ENCODE peak calls at places on chromosomes 2 and 18, in ten cellular contexts. Z is adrenal gland; R is naive thymus-derived CD4-positive, alpha-beta T cell; M is kidney epithelial cell; E is foreskin fibroblast; Q is GM12865; C is AG04450; O is fibroblast of lung; Y is ovary; U is spleen. X is an unnamed sample.
A peak's percentile ranks its signal among the peaks of the same experiment; 100 is the strongest.

GRCh38 chr2:241035142-241035817 is 36.9 kb downstream of the SNED1 start:
- DNase-seq in Z (no peak), R (no peak), M (no peak), E (no peak), Q (no peak), C (no peak), O (no peak), Y (no peak), U (peak; percentile 76), X (no peak)

GRCh38 chr2:54957321-54957999 is 92.8 kb downstream of the RTN4 start:
- DNase-seq in Z (no peak), R (no peak), M (no peak), E (no peak), Q (no peak), C (no peak), O (no peak), Y (no peak), U (peak; percentile 60), X (no peak)

GRCh38 chr2:31558401-31559295 is 22.1 kb downstream of the SRD5A2 start:
- DNase-seq in Z (no peak), R (no peak), M (peak; percentile 55), E (peak; percentile 75), Q (no peak), C (no peak), O (peak; percentile 32), Y (no peak), U (no peak), X (peak; percentile 27)

GRCh38 chr2:42868874-42869273 is 76.5 kb upstream of the HAAO start:
- DNase-seq in Z (no peak), R (no peak), M (no peak), E (no peak), Q (no peak), C (no peak), O (no peak), Y (no peak), U (no peak), X (no peak)

GRCh38 chr2:15864176-15864769 is 76.1 kb upstream of the MYCN start:
- DNase-seq in Z (no peak), R (no peak), M (no peak), E (no peak), Q (no peak), C (no peak), O (no peak), Y (no peak), U (no peak), X (no peak)

GRCh38 chr2:233584210-233584609 is 17.6 kb upstream of the USP40 start:
- DNase-seq in Z (no peak), R (no peak), M (no peak), E (no peak), Q (no peak), C (no peak), O (no peak), Y (no peak), U (no peak), X (no peak)

GRCh38 chr2:141611143-141611571 is 519.7 kb downstream of the LRP1B start:
- DNase-seq in Z (no peak), R (no peak), M (no peak), E (no peak), Q (no peak), C (no peak), O (peak; percentile 35), Y (no peak), U (no peak), X (no peak)

GRCh38 chr2:216181953-216182352 is 72.8 kb downstream of the XRCC5 start:
- DNase-seq in Z (no peak), R (no peak), M (no peak), E (no peak), Q (no peak), C (no peak), O (no peak), Y (no peak), U (no peak), X (no peak)

GRCh38 chr2:163028807-163029206 is 190.2 kb upstream of the KCNH7 start:
- DNase-seq in Z (no peak), R (no peak), M (no peak), E (no peak), Q (no peak), C (no peak), O (no peak), Y (no peak), U (no peak), X (no peak)

GRCh38 chr2:109300582-109300981 is 171.6 kb downstream of the SH3RF3 start:
- DNase-seq in Z (no peak), R (no peak), M (no peak), E (no peak), Q (no peak), C (no peak), O (no peak), Y (no peak), U (no peak), X (no peak)

GRCh38 chr18:25998461-25998860 is 92.0 kb downstream of the SS18 start:
- DNase-seq in Z (no peak), R (no peak), M (no peak), E (no peak), Q (no peak), C (no peak), O (no peak), Y (no peak), U (no peak), X (no peak)

GRCh38 chr2:57443985-57444501 is 602.6 kb upstream of the VRK2 start:
- DNase-seq in Z (peak; percentile 16), R (no peak), M (no peak), E (no peak), Q (no peak), C (no peak), O (no peak), Y (no peak), U (no peak), X (no peak)

GRCh38 chr2:217939220-217939619 is 63.6 kb downstream of the TNS1 start:
- DNase-seq in Z (no peak), R (no peak), M (no peak), E (no peak), Q (no peak), C (no peak), O (no peak), Y (no peak), U (peak; percentile 56), X (no peak)

GRCh38 chr2:217938038-217938437 is 64.8 kb downstream of the TNS1 start:
- DNase-seq in Z (no peak), R (no peak), M (no peak), E (no peak), Q (no peak), C (no peak), O (no peak), Y (no peak), U (no peak), X (no peak)

GRCh38 chr2:217936952-217937351 is 65.8 kb downstream of the TNS1 start:
- DNase-seq in Z (no peak), R (no peak), M (no peak), E (no peak), Q (no peak), C (no peak), O (no peak), Y (no peak), U (no peak), X (no peak)

GRCh38 chr2:217935901-217936684 is 66.7 kb downstream of the TNS1 start:
- DNase-seq in Z (no peak), R (no peak), M (no peak), E (no peak), Q (no peak), C (no peak), O (peak; percentile 32), Y (peak; percentile 52), U (no peak), X (no peak)

GRCh38 chr2:217937446-217937845 is 65.3 kb downstream of the TNS1 start:
- DNase-seq in Z (no peak), R (no peak), M (no peak), E (no peak), Q (no peak), C (no peak), O (no peak), Y (no peak), U (no peak), X (no peak)
- H3K4me3 ChIP-seq in Z (no peak overlapping the region), R (no peak overlapping the region), M (no peak overlapping the region), E (no peak overlapping the region), Q (no peak overlapping the region), C (no peak overlapping the region), O (no peak overlapping the region), Y (peak overlapping the region; percentile 28), U (peak overlapping the region; percentile 57), X (no peak overlapping the region)

DNA sequence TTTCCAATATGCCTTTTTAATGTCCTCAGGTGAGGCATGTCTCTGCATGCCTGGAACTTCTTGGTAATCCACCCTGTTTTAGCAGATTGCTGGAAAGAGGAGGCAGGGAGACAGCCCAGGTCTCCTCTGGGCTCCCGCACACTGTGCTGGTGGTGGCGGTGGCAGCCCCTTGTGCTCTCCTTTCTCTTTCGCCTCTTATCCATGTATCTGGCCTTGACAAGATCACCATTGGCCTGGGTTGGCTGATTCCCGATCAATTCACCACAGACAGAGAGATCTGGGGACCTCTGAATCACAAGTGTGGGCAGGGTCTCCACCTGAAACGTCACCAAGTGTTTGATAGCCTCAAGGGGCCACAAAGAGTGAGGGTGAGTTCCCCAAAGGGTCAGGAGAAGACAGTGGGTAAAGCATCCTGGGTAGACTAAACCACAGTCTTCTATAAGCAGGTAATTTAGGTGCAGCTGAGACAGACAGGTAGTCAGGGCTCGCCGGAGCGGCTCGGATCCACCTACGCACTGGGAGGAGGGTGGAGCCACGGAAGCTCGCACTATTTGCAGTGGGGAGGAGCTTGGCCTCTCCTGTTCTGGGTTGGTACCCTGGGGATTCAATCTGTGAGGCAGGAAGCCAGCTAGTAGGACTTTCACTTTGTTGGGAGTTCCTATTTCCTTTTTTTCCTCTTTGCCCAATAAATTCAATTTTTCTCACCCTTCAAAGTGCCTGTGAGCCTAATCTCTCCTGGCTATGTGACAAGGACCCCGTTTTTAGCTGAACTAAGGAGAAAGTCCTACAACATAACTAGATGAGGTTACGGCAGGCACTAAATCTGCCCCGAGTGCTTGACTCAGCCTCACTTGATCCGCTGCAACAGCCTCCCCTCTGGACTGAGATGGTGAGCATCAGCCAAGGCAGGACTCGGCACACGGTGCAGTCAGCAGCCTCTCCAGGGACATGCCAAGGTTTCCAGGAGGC is 57.6 kb downstream of the SLC4A3 start:
- DNase-seq in Z (peak; percentile 35), R (peak; percentile 38), M (no peak), E (peak; percentile 51), Q (peak; percentile 85), C (no peak), O (peak; percentile 62), Y (peak; percentile 86), U (peak; percentile 84), X (no peak)
- H3K4me3 ChIP-seq in Z (peak overlapping the region; percentile 47), R (peak overlapping the region; percentile 53), M (peak overlapping the region; percentile 34), E (peak overlapping the region; percentile 46), Q (peak overlapping the region; percentile 60), C (peak overlapping the region; percentile 59), O (peak overlapping the region; percentile 36), Y (peak overlapping the region; percentile 33), U (peak overlapping the region; percentile 26), X (peak overlapping the region; percentile 13)

GRCh38 chr2:70946832-70947442 is 11.2 kb downstream of the ATP6V1B1 start:
- DNase-seq in Z (peak; percentile 40), R (peak; percentile 39), M (no peak), E (peak; percentile 31), Q (peak; percentile 53), C (peak; percentile 27), O (peak; percentile 66), Y (peak; percentile 20), U (no peak), X (no peak)
- H3K4me3 ChIP-seq in Z (no peak overlapping the region), R (no peak overlapping the region), M (no peak overlapping the region), E (no peak overlapping the region), Q (no peak overlapping the region), C (no peak overlapping the region), O (no peak overlapping the region), Y (no peak overlapping the region), U (no peak overlapping the region), X (no peak overlapping the region)

DNA sequence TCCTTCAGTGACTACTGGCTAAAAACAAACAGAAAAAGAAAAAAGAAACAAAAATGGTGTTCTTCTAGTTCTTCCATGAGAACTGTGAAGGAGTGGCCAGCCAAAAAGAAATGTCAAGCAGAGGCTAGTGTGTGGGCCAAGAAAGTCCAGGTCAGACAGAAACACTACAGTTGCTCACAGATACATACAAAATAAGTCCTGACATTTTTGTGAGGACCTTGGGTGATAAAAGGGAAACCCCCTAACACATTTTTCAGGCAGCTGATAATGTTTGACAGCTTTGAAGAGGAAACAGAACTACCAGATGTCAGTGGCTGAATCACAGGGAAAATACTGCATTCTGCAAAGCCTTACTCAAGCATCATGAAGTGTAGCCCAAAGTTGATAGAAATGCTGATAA is 28.1 kb downstream of the ARHGAP25 start:
- DNase-seq in Z (peak; percentile 41), R (no peak), M (no peak), E (no peak), Q (peak; percentile 59), C (no peak), O (no peak), Y (peak; percentile 42), U (no peak), X (no peak)
- H3K4me3 ChIP-seq in Z (no peak overlapping the region), R (peak overlapping the region; percentile 12), M (no peak overlapping the region), E (no peak overlapping the region), Q (no peak overlapping the region), C (no peak overlapping the region), O (no peak overlapping the region), Y (no peak overlapping the region), U (no peak overlapping the region), X (no peak overlapping the region)